ENCODE peak calls at places on chromosomes 6 and 20, in seven cellular contexts. D is Calu3, U is mammary epithelial cell, Y is fibroblast of mammary gland, M is progenitor cell of endocrine pancreas, T is RWPE1, C is H1. X is an unnamed sample.

GRCh38 chr6:170294813-170295518 is 4.1 kb upstream of the DLL1 start:
- DNase-seq in D (no peak), U (no peak), Y (no peak), M (no peak), T (no peak), C (no peak), X (no peak)

GRCh38 chr6:161761966-161762365 is 488.1 kb upstream of the AGPAT4 start:
- DNase-seq in D (no peak), U (no peak), Y (no peak), M (no peak), T (no peak), C (no peak), X (no peak)

GRCh38 chr20:2578430-2579192 is 42.2 kb downstream of the TMC2 start:
- DNase-seq in D (no peak), U (no peak), Y (no peak), M (no peak), T (no peak), C (no peak), X (no peak)

GRCh38 chr20:20837574-20838021 is 125.2 kb upstream of the RALGAPA2 start:
- DNase-seq in D (peak; percentile 26), U (no peak), Y (peak; percentile 50), M (peak; percentile 42), T (peak; percentile 54), C (no peak), X (peak; percentile 50)

GRCh38 chr20:44702776-44703175 is 12.4 kb upstream of the CCN5 start:
- DNase-seq in D (no peak), U (no peak), Y (peak; percentile 98), M (no peak), T (no peak), C (no peak), X (peak; percentile 34)

GRCh38 chr20:25686081-25687077 is 10.3 kb downstream of the ZNF337 start:
- DNase-seq in D (no peak), U (no peak), Y (no peak), M (no peak), T (no peak), C (no peak), X (no peak)

GRCh38 chr6:347232-347631 is 44.3 kb upstream of the IRF4 start:
- DNase-seq in D (no peak), U (no peak), Y (no peak), M (no peak), T (no peak), C (no peak), X (no peak)

GRCh38 chr20:44079968-44080560 is 106.9 kb downstream of the JPH2 start:
- DNase-seq in D (no peak), U (no peak), Y (no peak), M (no peak), T (no peak), C (no peak), X (no peak)

GRCh38 chr6:13794184-13794583 is 20.2 kb downstream of the MCUR1 start:
- DNase-seq in D (no peak), U (peak; percentile 11), Y (peak; percentile 95), M (no peak), T (no peak), C (no peak), X (peak; percentile 73)

GRCh38 chr6:105993769-105994521 is 92.2 kb upstream of the PRDM1 start:
- DNase-seq in D (no peak), U (no peak), Y (peak; percentile 36), M (no peak), T (no peak), C (no peak), X (no peak)

GRCh38 chr6:132596201-132596600 is 6.7 kb upstream of the TAAR5 start:
- DNase-seq in D (no peak), U (no peak), Y (no peak), M (no peak), T (no peak), C (no peak), X (no peak)

GRCh38 chr6:129766959-129767728 is 57.2 kb upstream of the ARHGAP18 start:
- DNase-seq in D (peak; percentile 20), U (peak; percentile 64), Y (peak; percentile 63), M (peak; percentile 25), T (peak; percentile 23), C (no peak), X (peak; percentile 38)

GRCh38 chr6:22756365-22756764 is 187.0 kb downstream of the HDGFL1 start:
- DNase-seq in D (no peak), U (peak; percentile 76), Y (no peak), M (no peak), T (no peak), C (no peak), X (peak; percentile 9)

GRCh38 chr6:65908065-65908464 is 201.0 kb upstream of the EYS start:
- DNase-seq in D (no peak), U (no peak), Y (no peak), M (no peak), T (no peak), C (no peak), X (no peak)

GRCh38 chr20:47198254-47198671 is 158.2 kb downstream of the ZMYND8 start:
- DNase-seq in D (no peak), U (peak; percentile 78), Y (peak; percentile 45), M (no peak), T (no peak), C (no peak), X (peak; percentile 51)

GRCh38 chr6:105282801-105283585 is 103.2 kb upstream of the POPDC3 start:
- DNase-seq in D (no peak), U (no peak), Y (no peak), M (no peak), T (no peak), C (no peak), X (no peak)

GRCh38 chr6:142929751-142930358 is 15.1 kb downstream of the HIVEP2 start:
- DNase-seq in D (no peak), U (peak; percentile 70), Y (peak; percentile 53), M (no peak), T (no peak), C (no peak), X (no peak)

GRCh38 chr6:142642651-142643050 is 302.3 kb downstream of the HIVEP2 start:
- DNase-seq in D (no peak), U (no peak), Y (no peak), M (no peak), T (no peak), C (no peak), X (no peak)

GRCh38 chr6:33313105-33313708 is 671 bp downstream of the TAPBP start:
- DNase-seq in D (peak; percentile 51), U (peak; percentile 37), Y (no peak), M (no peak), T (no peak), C (no peak), X (peak; percentile 30)

GRCh38 chr6:33314943-33315752 is 1.3 kb upstream of the TAPBP start:
- DNase-seq in D (peak; percentile 81), U (peak; percentile 46), Y (peak; percentile 23), M (no peak), T (no peak), C (no peak), X (peak; percentile 16)

GRCh38 chr6:33313709-33314514 is at the start of gene TAPBP:
- DNase-seq in D (peak; percentile 80), U (peak; percentile 86), Y (peak; percentile 50), M (no peak), T (peak; percentile 61), C (no peak), X (peak; percentile 74)

GRCh38 chr6:33314515-33314942 is 651 bp upstream of the TAPBP start:
- DNase-seq in D (peak; percentile 67), U (peak; percentile 90), Y (peak; percentile 88), M (no peak), T (peak; percentile 57), C (no peak), X (peak; percentile 83)

GRCh38 chr6:33312361-33313104 is 1.3 kb downstream of the TAPBP start:
- DNase-seq in D (peak; percentile 91), U (peak; percentile 85), Y (peak; percentile 76), M (no peak), T (peak; percentile 90), C (no peak), X (peak; percentile 87)
- TF ChIP-seq CTCF in D (no peak), U (no peak), Y (no peak), M (no peak), T (no peak), C (no peak), X (no peak)

GRCh38 chr6:135675862-135676261 is 175.6 kb upstream of the PDE7B start:
- DNase-seq in D (peak; percentile 45), U (peak; percentile 3), Y (peak; percentile 48), M (peak; percentile 16), T (peak; percentile 14), C (no peak), X (peak; percentile 57)
- TF ChIP-seq CTCF in D (no peak), U (no peak), Y (no peak), M (peak; percentile 80), T (no peak), C (no peak), X (no peak)

GRCh38 chr6:25314776-25315175 is 35.6 kb downstream of the CARMIL1 start:
- DNase-seq in D (no peak), U (no peak), Y (no peak), M (no peak), T (no peak), C (no peak), X (no peak)

GRCh38 chr6:25312034-25312620 is 33.0 kb downstream of the CARMIL1 start:
- DNase-seq in D (no peak), U (peak; percentile 37), Y (peak; percentile 88), M (no peak), T (peak; percentile 17), C (no peak), X (peak; percentile 90)

GRCh38 chr6:25315194-25315593 is 36.0 kb downstream of the CARMIL1 start:
- DNase-seq in D (no peak), U (no peak), Y (no peak), M (no peak), T (no peak), C (no peak), X (no peak)

GRCh38 chr6:25311251-25311910 is 32.2 kb downstream of the CARMIL1 start:
- DNase-seq in D (peak; percentile 91), U (peak; percentile 71), Y (peak; percentile 80), M (no peak), T (peak; percentile 53), C (no peak), X (peak; percentile 55)

GRCh38 chr6:25312703-25313102 is 33.5 kb downstream of the CARMIL1 start:
- DNase-seq in D (peak; percentile 51), U (peak; percentile 77), Y (peak; percentile 78), M (no peak), T (peak; percentile 36), C (no peak), X (peak; percentile 70)
- TF ChIP-seq CTCF in D (no peak), U (peak; percentile 25), Y (peak; percentile 17), M (no peak), T (peak; percentile 53), C (no peak), X (no peak)

GRCh38 chr6:145670306-145670705 is 65.0 kb downstream of the EPM2A start:
- DNase-seq in D (no peak), U (no peak), Y (peak; percentile 27), M (no peak), T (no peak), C (no peak), X (no peak)

GRCh38 chr6:145673504-145673903 is 61.8 kb downstream of the EPM2A start:
- DNase-seq in D (no peak), U (no peak), Y (no peak), M (no peak), T (no peak), C (no peak), X (no peak)

GRCh38 chr6:145669627-145670034 is 65.7 kb downstream of the EPM2A start:
- DNase-seq in D (no peak), U (peak; percentile 19), Y (peak; percentile 84), M (no peak), T (peak; percentile 30), C (no peak), X (peak; percentile 14)

DNA sequence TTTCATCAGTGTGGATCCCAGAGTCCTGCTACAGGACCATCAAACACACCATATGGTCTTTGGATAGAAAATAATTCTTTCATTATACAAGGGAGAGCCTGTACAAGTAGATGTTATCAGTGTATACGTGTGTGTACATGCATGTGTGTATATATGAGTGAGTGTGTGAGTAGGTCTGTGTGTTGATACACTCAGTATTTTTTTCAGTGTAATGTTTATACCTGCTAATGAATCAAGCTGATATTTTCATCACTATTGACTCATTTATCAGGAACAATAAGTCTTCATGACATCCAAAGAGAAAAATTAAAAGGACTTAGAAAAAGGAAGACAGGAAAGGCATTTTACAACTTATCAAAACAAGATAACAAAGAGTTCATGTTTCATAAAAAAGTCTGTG is 66.5 kb downstream of the EPM2A start:
- DNase-seq in D (no peak), U (peak; percentile 26), Y (no peak), M (no peak), T (no peak), C (no peak), X (no peak)
- TF ChIP-seq CTCF in D (no peak), U (no peak), Y (no peak), M (no peak), T (no peak), C (no peak), X (no peak)